ENCODE peak calls at places on chromosomes 16 and 17, in nine cellular contexts. One of them, this sample, is unnamed.

GRCh38 chr16:16064874-16065384 is 115.5 kb downstream of the ABCC1 start:
- DNase-seq in heart right ventricle: no peak
- DNase-seq in memory B cell: no peak
- DNase-seq in germinal center: no peak
- DNase-seq in GM19239: no peak
- DNase-seq in CD4-positive, CD25-positive, alpha-beta regulatory T cell: no peak
- DNase-seq in non-pigmented ciliary epithelial cell: no peak
- DNase-seq in thoracic aorta: no peak
- DNase-seq in activated CD4-positive, alpha-beta T cell treated with anti-CD3 and anti-CD28 coated beads, Interleukin-2, amount 50 U/mL, for 48 hours: no peak
- DNase-seq in this sample: no peak

GRCh38 chr17:27588354-27588753 is 42.6 kb upstream of the LGALS9 start:
- DNase-seq in thoracic aorta: no peak
- DNase-seq in memory B cell: no peak
- DNase-seq in germinal center: no peak
- DNase-seq in heart right ventricle: no peak
- DNase-seq in non-pigmented ciliary epithelial cell: no peak
- DNase-seq in GM19239: no peak
- DNase-seq in activated CD4-positive, alpha-beta T cell treated with anti-CD3 and anti-CD28 coated beads, Interleukin-2, amount 50 U/mL, for 48 hours: no peak
- DNase-seq in CD4-positive, CD25-positive, alpha-beta regulatory T cell: no peak
- DNase-seq in this sample: no peak

GRCh38 chr17:81221371-81221841 is 1.4 kb downstream of the CEP131 start:
- DNase-seq in activated CD4-positive, alpha-beta T cell treated with anti-CD3 and anti-CD28 coated beads, Interleukin-2, amount 50 U/mL, for 48 hours: no peak
- DNase-seq in memory B cell: no peak
- DNase-seq in heart right ventricle: no peak
- DNase-seq in non-pigmented ciliary epithelial cell: no peak
- DNase-seq in thoracic aorta: no peak
- DNase-seq in CD4-positive, CD25-positive, alpha-beta regulatory T cell: no peak
- DNase-seq in germinal center: no peak
- DNase-seq in GM19239: no peak
- DNase-seq in this sample: no peak

GRCh38 chr17:12128946-12129345 is 108.3 kb downstream of the MAP2K4 start:
- DNase-seq in heart right ventricle: no peak
- DNase-seq in GM19239: no peak
- DNase-seq in non-pigmented ciliary epithelial cell: no peak
- DNase-seq in thoracic aorta: no peak
- DNase-seq in germinal center: no peak
- DNase-seq in CD4-positive, CD25-positive, alpha-beta regulatory T cell: no peak
- DNase-seq in activated CD4-positive, alpha-beta T cell treated with anti-CD3 and anti-CD28 coated beads, Interleukin-2, amount 50 U/mL, for 48 hours: no peak
- DNase-seq in memory B cell: no peak
- DNase-seq in this sample: no peak

GRCh38 chr16:87388818-87389134 is 3.4 kb upstream of the MAP1LC3B start:
- DNase-seq in GM19239: no peak
- DNase-seq in memory B cell: no peak
- DNase-seq in heart right ventricle: no peak
- DNase-seq in CD4-positive, CD25-positive, alpha-beta regulatory T cell: no peak
- DNase-seq in thoracic aorta: no peak
- DNase-seq in germinal center: no peak
- DNase-seq in non-pigmented ciliary epithelial cell: no peak
- DNase-seq in activated CD4-positive, alpha-beta T cell treated with anti-CD3 and anti-CD28 coated beads, Interleukin-2, amount 50 U/mL, for 48 hours: no peak
- DNase-seq in this sample: no peak

GRCh38 chr17:57714660-57715059 is 30.4 kb downstream of the CCDC182 start:
- DNase-seq in thoracic aorta: no peak
- DNase-seq in non-pigmented ciliary epithelial cell: no peak
- DNase-seq in germinal center: no peak
- DNase-seq in activated CD4-positive, alpha-beta T cell treated with anti-CD3 and anti-CD28 coated beads, Interleukin-2, amount 50 U/mL, for 48 hours: no peak
- DNase-seq in heart right ventricle: no peak
- DNase-seq in memory B cell: no peak
- DNase-seq in CD4-positive, CD25-positive, alpha-beta regulatory T cell: no peak
- DNase-seq in GM19239: no peak
- DNase-seq in this sample: no peak

GRCh38 chr16:27304881-27305280 is 8.9 kb upstream of the IL4R start:
- DNase-seq in germinal center: no peak
- DNase-seq in non-pigmented ciliary epithelial cell: no peak
- DNase-seq in GM19239: no peak
- DNase-seq in heart right ventricle: no peak
- DNase-seq in activated CD4-positive, alpha-beta T cell treated with anti-CD3 and anti-CD28 coated beads, Interleukin-2, amount 50 U/mL, for 48 hours: no peak
- DNase-seq in CD4-positive, CD25-positive, alpha-beta regulatory T cell: no peak
- DNase-seq in thoracic aorta: no peak
- DNase-seq in memory B cell: no peak
- DNase-seq in this sample: no peak

GRCh38 chr16:30567991-30568638 is 3.4 kb downstream of the ZNF688 start:
- DNase-seq in heart right ventricle: no peak
- DNase-seq in thoracic aorta: no peak
- DNase-seq in germinal center: peak
- DNase-seq in non-pigmented ciliary epithelial cell: no peak
- DNase-seq in memory B cell: peak
- DNase-seq in GM19239: no peak
- DNase-seq in activated CD4-positive, alpha-beta T cell treated with anti-CD3 and anti-CD28 coated beads, Interleukin-2, amount 50 U/mL, for 48 hours: peak
- DNase-seq in CD4-positive, CD25-positive, alpha-beta regulatory T cell: peak
- DNase-seq in this sample: no peak

GRCh38 chr17:42404326-42405055 is 16.2 kb upstream of the STAT3 start:
- DNase-seq in thoracic aorta: no peak
- DNase-seq in heart right ventricle: no peak
- DNase-seq in germinal center: no peak
- DNase-seq in GM19239: no peak
- DNase-seq in activated CD4-positive, alpha-beta T cell treated with anti-CD3 and anti-CD28 coated beads, Interleukin-2, amount 50 U/mL, for 48 hours: no peak
- DNase-seq in non-pigmented ciliary epithelial cell: no peak
- DNase-seq in memory B cell: no peak
- DNase-seq in CD4-positive, CD25-positive, alpha-beta regulatory T cell: no peak
- DNase-seq in this sample: no peak

GRCh38 chr17:46046957-46047356 is 47.9 kb downstream of the STH start:
- DNase-seq in activated CD4-positive, alpha-beta T cell treated with anti-CD3 and anti-CD28 coated beads, Interleukin-2, amount 50 U/mL, for 48 hours: no peak
- DNase-seq in germinal center: no peak
- DNase-seq in memory B cell: no peak
- DNase-seq in CD4-positive, CD25-positive, alpha-beta regulatory T cell: no peak
- DNase-seq in non-pigmented ciliary epithelial cell: no peak
- DNase-seq in thoracic aorta: no peak
- DNase-seq in GM19239: no peak
- DNase-seq in heart right ventricle: no peak
- DNase-seq in this sample: no peak

GRCh38 chr17:2697611-2698162 is 13.9 kb downstream of the CLUH start:
- DNase-seq in activated CD4-positive, alpha-beta T cell treated with anti-CD3 and anti-CD28 coated beads, Interleukin-2, amount 50 U/mL, for 48 hours: no peak
- DNase-seq in memory B cell: no peak
- DNase-seq in GM19239: peak
- DNase-seq in CD4-positive, CD25-positive, alpha-beta regulatory T cell: no peak
- DNase-seq in heart right ventricle: no peak
- DNase-seq in thoracic aorta: no peak
- DNase-seq in non-pigmented ciliary epithelial cell: no peak
- DNase-seq in germinal center: no peak
- DNase-seq in this sample: no peak

GRCh38 chr17:50221500-50222480 is 20.4 kb upstream of the COL1A1 start:
- DNase-seq in thoracic aorta: peak
- DNase-seq in activated CD4-positive, alpha-beta T cell treated with anti-CD3 and anti-CD28 coated beads, Interleukin-2, amount 50 U/mL, for 48 hours: no peak
- DNase-seq in germinal center: no peak
- DNase-seq in CD4-positive, CD25-positive, alpha-beta regulatory T cell: peak
- DNase-seq in memory B cell: no peak
- DNase-seq in GM19239: no peak
- DNase-seq in non-pigmented ciliary epithelial cell: no peak
- DNase-seq in heart right ventricle: peak
- DNase-seq in this sample: peak

GRCh38 chr16:81478876-81479496 is 34.4 kb downstream of the CMIP start:
- DNase-seq in GM19239: peak
- DNase-seq in thoracic aorta: no peak
- DNase-seq in heart right ventricle: no peak
- DNase-seq in germinal center: peak
- DNase-seq in activated CD4-positive, alpha-beta T cell treated with anti-CD3 and anti-CD28 coated beads, Interleukin-2, amount 50 U/mL, for 48 hours: no peak
- DNase-seq in memory B cell: peak
- DNase-seq in CD4-positive, CD25-positive, alpha-beta regulatory T cell: peak
- DNase-seq in non-pigmented ciliary epithelial cell: no peak
- DNase-seq in this sample: no peak

GRCh38 chr16:23538919-23539278 is 18.3 kb downstream of the EARS2 start:
- DNase-seq in memory B cell: no peak
- DNase-seq in thoracic aorta: no peak
- DNase-seq in activated CD4-positive, alpha-beta T cell treated with anti-CD3 and anti-CD28 coated beads, Interleukin-2, amount 50 U/mL, for 48 hours: no peak
- DNase-seq in CD4-positive, CD25-positive, alpha-beta regulatory T cell: no peak
- DNase-seq in non-pigmented ciliary epithelial cell: no peak
- DNase-seq in heart right ventricle: no peak
- DNase-seq in GM19239: no peak
- DNase-seq in germinal center: no peak
- DNase-seq in this sample: no peak

GRCh38 chr16:85068746-85069145 is 41.2 kb downstream of the KIAA0513 start:
- DNase-seq in CD4-positive, CD25-positive, alpha-beta regulatory T cell: no peak
- DNase-seq in thoracic aorta: no peak
- DNase-seq in GM19239: no peak
- DNase-seq in non-pigmented ciliary epithelial cell: no peak
- DNase-seq in memory B cell: no peak
- DNase-seq in heart right ventricle: no peak
- DNase-seq in activated CD4-positive, alpha-beta T cell treated with anti-CD3 and anti-CD28 coated beads, Interleukin-2, amount 50 U/mL, for 48 hours: no peak
- DNase-seq in germinal center: no peak
- DNase-seq in this sample: no peak